ENCODE peak calls at places on chromosomes 5 and 9, in four cellular contexts. H is COR-L47, I is NCI-H1105 treated with DMSO at 0.1 percent for 48 hours, A is BJ. G is an unnamed sample.

GRCh38 chr5:14186132-14186830 is 43.1 kb downstream of the TRIO start:
- DNase-seq in A (no peak), H (no peak), I (no peak), G (no peak)

GRCh38 chr9:136850866-136851775 is 1.0 kb upstream of the MAMDC4 start:
- DNase-seq in I (no peak), H (no peak), A (no peak), G (no peak)

GRCh38 chr5:166845044-166845443 is 1446.4 kb upstream of the WWC1 start:
- DNase-seq in I (no peak), H (no peak), A (no peak), G (no peak)

GRCh38 chr5:67246108-67246507 is 49.5 kb upstream of the CD180 start:
- DNase-seq in A (no peak), I (peak; percentile 62), H (peak; percentile 54), G (peak; percentile 62)

GRCh38 chr5:106189121-106189809 is 1481.5 kb downstream of the EFNA5 start:
- DNase-seq in I (peak; percentile 58), H (peak; percentile 75), A (no peak), G (peak; percentile 18)

GRCh38 chr5:172179032-172179989 is 8.7 kb downstream of the STK10 start:
- DNase-seq in A (no peak), H (no peak), I (no peak), G (no peak)

GRCh38 chr5:141382469-141383294 is at the start of gene PCDHGA7:
- DNase-seq in H (no peak), I (no peak), A (no peak), G (peak; percentile 60)

GRCh38 chr5:542693-543311 is 18.6 kb upstream of the SLC9A3 start:
- DNase-seq in H (no peak), I (no peak), A (no peak), G (no peak)

GRCh38 chr5:154059039-154059430 is 20.3 kb downstream of the MFAP3 start:
- DNase-seq in H (no peak), I (no peak), A (no peak), G (no peak)

GRCh38 chr9:129995409-129996160 is 47.4 kb downstream of the FNBP1 start:
- DNase-seq in H (no peak), I (no peak), A (no peak), G (no peak)

GRCh38 chr9:114988962-114989599 is 58.7 kb upstream of the TNFSF8 start:
- DNase-seq in A (no peak), I (no peak), H (no peak), G (no peak)

GRCh38 chr5:140632366-140633080 is 452 bp downstream of the CD14 start:
- DNase-seq in I (peak; percentile 35), A (no peak), H (peak; percentile 14), G (peak; percentile 25)

GRCh38 chr5:108743344-108743743 is 4.4 kb upstream of the FER start:
- DNase-seq in H (no peak), A (no peak), I (no peak), G (no peak)

GRCh38 chr5:104223885-104224773 is 661.5 kb upstream of the NUDT12 start:
- DNase-seq in A (no peak), I (no peak), H (no peak), G (no peak)

GRCh38 chr5:143396353-143396940 is 7.0 kb downstream of the NR3C1 start:
- DNase-seq in H (no peak), A (no peak), I (no peak), G (no peak)

GRCh38 chr5:120255214-120255613 is 208.9 kb upstream of the PRR16 start:
- DNase-seq in H (no peak), A (no peak), I (no peak), G (no peak)

GRCh38 chr5:168311061-168311566 is 19.7 kb downstream of the WWC1 start:
- DNase-seq in I (no peak), A (no peak), H (no peak), G (no peak)

GRCh38 chr5:32325067-32325466 is 12.3 kb upstream of the MTMR12 start:
- DNase-seq in A (no peak), H (no peak), I (no peak), G (no peak)

GRCh38 chr5:88143693-88144218 is 124.9 kb downstream of the TMEM161B start:
- DNase-seq in A (no peak), I (no peak), H (no peak), G (no peak)

GRCh38 chr5:32713396-32714381 is 2.6 kb downstream of the NPR3 start:
- DNase-seq in I (no peak), H (no peak), A (no peak), G (no peak)

GRCh38 chr5:78542321-78542840 is 106.2 kb downstream of the LHFPL2 start:
- DNase-seq in I (no peak), A (no peak), H (no peak), G (no peak)

GRCh38 chr5:160434022-160434531 is 12.4 kb downstream of the PTTG1 start:
- DNase-seq in I (peak; percentile 67), H (peak; percentile 74), A (no peak), G (peak; percentile 36)

GRCh38 chr9:114954986-114955623 is 24.7 kb upstream of the TNFSF8 start:
- DNase-seq in H (peak; percentile 3), I (peak; percentile 24), A (no peak), G (no peak)

GRCh38 chr5:126438267-126438666 is 15.1 kb downstream of the GRAMD2B start:
- DNase-seq in I (no peak), A (no peak), H (no peak), G (no peak)

G was measured in NCI-H2227 treated with DMSO at 0.1 percent for 48 hours.